ENCODE peak calls at places on chromosomes 2 and 18, in seven cellular contexts. One of them, this sample, is unnamed.

GRCh38 chr2:65370387-65371093 is 61.9 kb downstream of the SPRED2 start:
- DNase-seq in brain microvascular endothelial cell: no peak
- DNase-seq in fibroblast of mammary gland: peak
- DNase-seq in AG09309: no peak
- DNase-seq in HL-60: no peak
- DNase-seq in IMR-90: no peak
- DNase-seq in astrocyte of the spinal cord: no peak
- DNase-seq in this sample: no peak

GRCh38 chr18:78837766-78838165 is 141.9 kb upstream of the SALL3 start:
- DNase-seq in fibroblast of mammary gland: no peak
- DNase-seq in astrocyte of the spinal cord: no peak
- DNase-seq in brain microvascular endothelial cell: no peak
- DNase-seq in AG09309: no peak
- DNase-seq in HL-60: no peak
- DNase-seq in IMR-90: no peak
- DNase-seq in this sample: no peak

GRCh38 chr18:48941672-48942071 is 9.1 kb downstream of the SMAD7 start:
- DNase-seq in AG09309: no peak
- DNase-seq in IMR-90: no peak
- DNase-seq in fibroblast of mammary gland: no peak
- DNase-seq in astrocyte of the spinal cord: no peak
- DNase-seq in HL-60: no peak
- DNase-seq in brain microvascular endothelial cell: no peak
- DNase-seq in this sample: no peak

GRCh38 chr18:48597110-48597509 is 58.3 kb downstream of the CTIF start:
- DNase-seq in fibroblast of mammary gland: no peak
- DNase-seq in brain microvascular endothelial cell: no peak
- DNase-seq in IMR-90: no peak
- DNase-seq in AG09309: no peak
- DNase-seq in astrocyte of the spinal cord: no peak
- DNase-seq in HL-60: no peak
- DNase-seq in this sample: peak

GRCh38 chr2:169964740-169965139 is 137.5 kb downstream of the UBR3 start:
- DNase-seq in fibroblast of mammary gland: peak
- DNase-seq in brain microvascular endothelial cell: no peak
- DNase-seq in AG09309: no peak
- DNase-seq in HL-60: no peak
- DNase-seq in IMR-90: no peak
- DNase-seq in astrocyte of the spinal cord: no peak
- DNase-seq in this sample: no peak

GRCh38 chr2:506866-507265 is 170.3 kb downstream of the TMEM18 start:
- DNase-seq in fibroblast of mammary gland: no peak
- DNase-seq in brain microvascular endothelial cell: no peak
- DNase-seq in HL-60: no peak
- DNase-seq in astrocyte of the spinal cord: no peak
- DNase-seq in AG09309: no peak
- DNase-seq in IMR-90: no peak
- DNase-seq in this sample: no peak

GRCh38 chr2:68426446-68426845 is 40.6 kb downstream of the FBXO48 start:
- DNase-seq in fibroblast of mammary gland: no peak
- DNase-seq in brain microvascular endothelial cell: no peak
- DNase-seq in IMR-90: no peak
- DNase-seq in AG09309: no peak
- DNase-seq in HL-60: no peak
- DNase-seq in astrocyte of the spinal cord: no peak
- DNase-seq in this sample: no peak

GRCh38 chr2:168450171-168450570 is 5.9 kb upstream of the CERS6 start:
- DNase-seq in astrocyte of the spinal cord: no peak
- DNase-seq in fibroblast of mammary gland: no peak
- DNase-seq in AG09309: no peak
- DNase-seq in brain microvascular endothelial cell: no peak
- DNase-seq in IMR-90: no peak
- DNase-seq in HL-60: no peak
- DNase-seq in this sample: no peak

GRCh38 chr2:38600242-38600891 is 2.4 kb downstream of the HNRNPLL start:
- DNase-seq in AG09309: no peak
- DNase-seq in IMR-90: no peak
- DNase-seq in HL-60: no peak
- DNase-seq in brain microvascular endothelial cell: no peak
- DNase-seq in astrocyte of the spinal cord: no peak
- DNase-seq in fibroblast of mammary gland: no peak
- DNase-seq in this sample: peak

GRCh38 chr2:227482638-227483340 is 10.8 kb downstream of the AGFG1 start:
- DNase-seq in HL-60: no peak
- DNase-seq in astrocyte of the spinal cord: no peak
- DNase-seq in IMR-90: no peak
- DNase-seq in fibroblast of mammary gland: peak
- DNase-seq in AG09309: no peak
- DNase-seq in brain microvascular endothelial cell: no peak
- DNase-seq in this sample: no peak

GRCh38 chr2:24914713-24915112 is 5.3 kb downstream of the ADCY3 start:
- DNase-seq in HL-60: no peak
- DNase-seq in astrocyte of the spinal cord: no peak
- DNase-seq in IMR-90: no peak
- DNase-seq in AG09309: no peak
- DNase-seq in fibroblast of mammary gland: no peak
- DNase-seq in brain microvascular endothelial cell: no peak
- DNase-seq in this sample: no peak

GRCh38 chr18:34650121-34650545 is 60.0 kb upstream of the DTNA start:
- DNase-seq in astrocyte of the spinal cord: peak
- DNase-seq in brain microvascular endothelial cell: no peak
- DNase-seq in IMR-90: peak
- DNase-seq in fibroblast of mammary gland: peak
- DNase-seq in AG09309: peak
- DNase-seq in HL-60: no peak
- DNase-seq in this sample: peak
- H3K4me3 ChIP-seq in astrocyte of the spinal cord: no peak
- H3K4me3 ChIP-seq in brain microvascular endothelial cell: no peak
- H3K4me3 ChIP-seq in IMR-90: no peak
- H3K4me3 ChIP-seq in fibroblast of mammary gland: no peak
- H3K4me3 ChIP-seq in AG09309: no peak
- H3K4me3 ChIP-seq in HL-60: no peak
- H3K4me3 ChIP-seq in this sample: no peak

GRCh38 chr2:173493874-173494273 is 139.2 kb downstream of the CDCA7 start:
- DNase-seq in brain microvascular endothelial cell: no peak
- DNase-seq in IMR-90: no peak
- DNase-seq in HL-60: no peak
- DNase-seq in astrocyte of the spinal cord: no peak
- DNase-seq in AG09309: no peak
- DNase-seq in fibroblast of mammary gland: no peak
- DNase-seq in this sample: peak
- TF ChIP-seq CTCF in brain microvascular endothelial cell: peak
- TF ChIP-seq CTCF in IMR-90: peak
- TF ChIP-seq CTCF in HL-60: no peak
- TF ChIP-seq CTCF in astrocyte of the spinal cord: peak
- TF ChIP-seq CTCF in AG09309: no peak
- TF ChIP-seq CTCF in fibroblast of mammary gland: peak
- TF ChIP-seq CTCF in this sample: peak

DNA sequence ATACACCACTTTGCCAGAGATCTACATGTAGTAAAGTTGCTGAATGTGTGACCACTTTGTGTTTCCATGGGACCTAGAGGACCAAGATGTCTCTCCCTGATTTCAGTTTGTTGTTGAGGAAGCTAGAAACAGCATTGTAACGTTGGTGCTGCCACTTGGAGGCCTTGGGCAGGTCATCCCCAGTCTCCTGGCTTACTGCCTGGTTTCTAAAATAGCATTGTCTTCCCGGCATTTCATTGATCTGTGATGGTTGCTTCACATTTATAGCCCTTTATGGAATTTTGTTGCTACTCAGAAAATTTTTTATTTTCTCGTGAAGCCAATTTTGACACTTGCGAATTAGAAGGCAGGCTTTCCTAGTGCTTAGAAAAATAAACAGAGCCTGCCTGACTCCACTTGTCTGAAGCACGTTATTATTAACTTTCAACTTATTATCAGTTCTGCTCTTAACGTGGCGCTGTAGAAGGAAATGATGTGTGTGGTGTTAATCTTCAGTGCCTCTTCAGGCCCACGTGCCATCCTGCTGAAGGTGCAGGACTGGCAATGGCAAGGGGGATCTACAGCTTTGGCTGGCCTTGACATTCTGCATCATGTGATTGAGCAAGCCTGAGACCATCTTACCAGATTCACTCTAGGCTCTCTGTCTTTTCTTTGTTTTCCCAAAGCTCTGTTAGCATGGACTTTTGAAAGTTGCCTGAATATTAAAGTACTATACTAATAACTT is 59.9 kb downstream of the INPP4A start:
- DNase-seq in brain microvascular endothelial cell: no peak
- DNase-seq in astrocyte of the spinal cord: peak
- DNase-seq in IMR-90: no peak
- DNase-seq in fibroblast of mammary gland: peak
- DNase-seq in HL-60: no peak
- DNase-seq in AG09309: no peak
- DNase-seq in this sample: no peak
- H3K4me3 ChIP-seq in brain microvascular endothelial cell: no peak
- H3K4me3 ChIP-seq in astrocyte of the spinal cord: no peak
- H3K4me3 ChIP-seq in IMR-90: no peak
- H3K4me3 ChIP-seq in fibroblast of mammary gland: no peak
- H3K4me3 ChIP-seq in HL-60: no peak
- H3K4me3 ChIP-seq in AG09309: no peak
- H3K4me3 ChIP-seq in this sample: no peak

GRCh38 chr18:9535430-9535972 is 60.2 kb downstream of the RALBP1 start:
- DNase-seq in IMR-90: peak
- DNase-seq in brain microvascular endothelial cell: peak
- DNase-seq in astrocyte of the spinal cord: peak
- DNase-seq in HL-60: no peak
- DNase-seq in fibroblast of mammary gland: peak
- DNase-seq in AG09309: peak
- DNase-seq in this sample: peak

GRCh38 chr18:9536354-9537152 is 61.2 kb downstream of the RALBP1 start:
- DNase-seq in HL-60: no peak
- DNase-seq in astrocyte of the spinal cord: peak
- DNase-seq in brain microvascular endothelial cell: peak
- DNase-seq in IMR-90: peak
- DNase-seq in fibroblast of mammary gland: peak
- DNase-seq in AG09309: no peak
- DNase-seq in this sample: peak

GRCh38 chr18:9531791-9532410 is 56.6 kb downstream of the RALBP1 start:
- DNase-seq in brain microvascular endothelial cell: peak
- DNase-seq in astrocyte of the spinal cord: peak
- DNase-seq in HL-60: no peak
- DNase-seq in fibroblast of mammary gland: peak
- DNase-seq in IMR-90: peak
- DNase-seq in AG09309: no peak
- DNase-seq in this sample: no peak

GRCh38 chr18:9537638-9538037 is 62.3 kb downstream of the RALBP1 start:
- DNase-seq in astrocyte of the spinal cord: no peak
- DNase-seq in brain microvascular endothelial cell: no peak
- DNase-seq in IMR-90: no peak
- DNase-seq in HL-60: no peak
- DNase-seq in AG09309: no peak
- DNase-seq in fibroblast of mammary gland: no peak
- DNase-seq in this sample: no peak

DNA sequence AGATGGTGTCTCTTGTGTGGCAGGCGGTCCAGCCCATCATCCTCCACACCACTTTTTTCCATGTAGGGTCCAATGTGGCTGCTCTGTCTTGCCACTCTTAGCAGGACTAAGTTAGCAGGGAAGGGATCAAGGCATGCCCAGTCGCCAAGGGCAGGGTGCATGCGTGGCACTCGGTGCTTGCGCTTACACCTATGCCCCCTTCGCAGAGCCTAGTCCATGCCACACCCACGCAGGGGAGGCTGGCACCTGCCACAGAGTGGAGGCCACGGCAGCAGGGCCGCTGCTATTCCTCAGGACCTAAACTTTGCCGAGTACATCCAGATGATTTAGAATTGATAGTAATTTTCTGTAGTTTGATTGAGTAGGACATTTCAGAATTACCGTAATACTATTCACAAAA is 59.5 kb downstream of the RALBP1 start:
- DNase-seq in IMR-90: no peak
- DNase-seq in astrocyte of the spinal cord: no peak
- DNase-seq in AG09309: no peak
- DNase-seq in brain microvascular endothelial cell: no peak
- DNase-seq in fibroblast of mammary gland: no peak
- DNase-seq in HL-60: no peak
- DNase-seq in this sample: no peak
- TF ChIP-seq CTCF in IMR-90: no peak
- TF ChIP-seq CTCF in astrocyte of the spinal cord: no peak
- TF ChIP-seq CTCF in AG09309: no peak
- TF ChIP-seq CTCF in brain microvascular endothelial cell: no peak
- TF ChIP-seq CTCF in fibroblast of mammary gland: no peak
- TF ChIP-seq CTCF in HL-60: no peak
- TF ChIP-seq CTCF in this sample: no peak

GRCh38 chr2:177894546-177894945 is 178.0 kb downstream of the PDE11A start:
- DNase-seq in IMR-90: no peak
- DNase-seq in HL-60: no peak
- DNase-seq in brain microvascular endothelial cell: peak
- DNase-seq in astrocyte of the spinal cord: no peak
- DNase-seq in fibroblast of mammary gland: no peak
- DNase-seq in AG09309: no peak
- DNase-seq in this sample: no peak
- H3K4me3 ChIP-seq in IMR-90: no peak
- H3K4me3 ChIP-seq in HL-60: no peak
- H3K4me3 ChIP-seq in brain microvascular endothelial cell: no peak
- H3K4me3 ChIP-seq in astrocyte of the spinal cord: no peak
- H3K4me3 ChIP-seq in fibroblast of mammary gland: no peak
- H3K4me3 ChIP-seq in AG09309: no peak
- H3K4me3 ChIP-seq in this sample: no peak